ENCODE peak calls at places on chromosomes 1 and 21, in ten cellular contexts. A is GM12864; J is KG1; K is activated T-cell treated with anti-CD3 and anti-CD28 coated beads for 1 hour; Y is A549; P is memory B cell; X is putamen; O is EL; W is activated CD4-positive, alpha-beta memory T cell treated with anti-CD3 and anti-CD28 coated beads, Interleukin-2, amount 10 ng/mL, durations not matched to agents 7 days and 5 days; Q is right lobe of liver. D is an unnamed sample.

GRCh38 chr21:37749132-37749531 is 167.1 kb downstream of the KCNJ6 start:
- DNase-seq in P (no peak), X (no peak), Q (no peak), K (no peak), J (no peak), A (no peak), Y (no peak), O (no peak), W (no peak), D (no peak)

GRCh38 chr21:26843912-26844257 is 1.3 kb downstream of the ADAMTS1 start:
- DNase-seq in Q (no peak), A (no peak), X (no peak), P (no peak), O (peak), Y (peak), K (no peak), J (peak), W (no peak), D (peak)

GRCh38 chr1:236759252-236759859 is 35.7 kb upstream of the MTR start:
- DNase-seq in P (peak), X (peak), Y (peak), W (no peak), O (peak), J (peak), Q (no peak), A (no peak), K (no peak), D (peak)

GRCh38 chr1:2528016-2528415 is 1.6 kb upstream of the PANK4 start:
- DNase-seq in K (no peak), X (no peak), P (no peak), Y (no peak), J (no peak), Q (peak), A (no peak), W (no peak), O (no peak), D (no peak)

GRCh38 chr1:53047737-53048344 is 14.2 kb upstream of the PODN start:
- DNase-seq in X (no peak), O (peak), Q (no peak), A (no peak), Y (no peak), J (no peak), W (no peak), P (no peak), K (no peak), D (peak)

GRCh38 chr1:109864960-109865611 is 45.6 kb upstream of the CSF1 start:
- DNase-seq in X (no peak), A (no peak), Q (peak), W (no peak), P (no peak), Y (no peak), J (no peak), K (no peak), O (peak), D (peak)

GRCh38 chr1:65170511-65171142 is 22.6 kb downstream of the AK4 start:
- DNase-seq in A (no peak), K (no peak), W (no peak), X (no peak), Q (peak), O (no peak), P (no peak), Y (no peak), J (peak), D (peak)

GRCh38 chr1:27381976-27382762 is 964 bp downstream of the CD164L2 start:
- DNase-seq in J (no peak), Y (no peak), A (no peak), W (no peak), X (no peak), O (no peak), P (no peak), K (no peak), Q (no peak), D (no peak)

GRCh38 chr1:200041337-200042118 is 14.0 kb downstream of the NR5A2 start:
- DNase-seq in O (no peak), K (no peak), A (no peak), P (no peak), Q (no peak), J (no peak), Y (no peak), W (no peak), X (no peak), D (no peak)

GRCh38 chr1:160354388-160354985 is 11.3 kb downstream of the NCSTN start:
- DNase-seq in A (no peak), Q (no peak), P (peak), K (no peak), O (peak), X (no peak), J (no peak), W (no peak), Y (peak), D (peak)

GRCh38 chr1:20124451-20125057 is 5.2 kb upstream of the PLA2G2D start:
- DNase-seq in Y (peak), X (no peak), P (no peak), J (no peak), W (no peak), A (no peak), K (no peak), Q (no peak), O (peak), D (peak)

GRCh38 chr1:65812065-65812464 is 19.4 kb downstream of the PDE4B start:
- DNase-seq in Q (no peak), P (no peak), J (peak), W (peak), Y (no peak), X (peak), A (peak), O (peak), K (no peak), D (peak)

GRCh38 chr1:168136709-168137514 is at the start of gene GPR161:
- DNase-seq in W (peak), O (peak), P (peak), X (no peak), K (no peak), Q (no peak), Y (peak), A (no peak), J (no peak), D (peak)

GRCh38 chr1:232927722-232928505 is 22.5 kb upstream of the NTPCR start:
- DNase-seq in W (no peak), P (no peak), A (no peak), Y (no peak), K (no peak), X (no peak), O (no peak), Q (no peak), J (no peak), D (no peak)

GRCh38 chr1:84619383-84620093 is 45.3 kb upstream of the CTBS start:
- DNase-seq in Q (no peak), Y (peak), A (no peak), P (no peak), K (no peak), O (peak), X (peak), W (no peak), J (no peak), D (peak)

GRCh38 chr1:107135466-107135865 is 5.4 kb upstream of the NTNG1 start:
- DNase-seq in O (peak), W (peak), P (peak), K (no peak), Y (no peak), X (no peak), A (no peak), J (no peak), Q (no peak), D (peak)

GRCh38 chr1:16183157-16183556 is 27.3 kb upstream of the EPHA2 start:
- DNase-seq in X (no peak), J (no peak), P (no peak), A (no peak), Q (peak), K (no peak), Y (peak), O (no peak), W (no peak), D (peak)

GRCh38 chr1:55384589-55385136 is 169.5 kb upstream of the USP24 start:
- DNase-seq in X (no peak), Q (no peak), O (no peak), P (no peak), J (no peak), K (no peak), Y (no peak), A (no peak), W (no peak), D (no peak)

GRCh38 chr1:18748435-18748834 is 111.0 kb downstream of the TAS1R2 start:
- DNase-seq in X (no peak), A (no peak), O (no peak), K (no peak), W (no peak), P (no peak), J (no peak), Y (no peak), Q (no peak), D (no peak)

GRCh38 chr1:88922214-88922613 is 30.8 kb upstream of the GTF2B start:
- DNase-seq in X (no peak), A (no peak), P (no peak), K (no peak), Y (no peak), Q (no peak), J (no peak), O (no peak), W (no peak), D (no peak)

GRCh38 chr1:49841767-49842166 is 182.0 kb downstream of the AGBL4 start:
- DNase-seq in Q (no peak), X (no peak), A (no peak), O (no peak), K (no peak), J (no peak), W (no peak), P (no peak), Y (no peak), D (no peak)

GRCh38 chr1:183239793-183240625 is 53.9 kb downstream of the LAMC2 start:
- DNase-seq in K (no peak), O (no peak), W (no peak), P (no peak), X (no peak), J (no peak), A (no peak), Y (no peak), Q (no peak), D (peak)

GRCh38 chr1:168843950-168844349 is 114.9 kb upstream of the DPT start:
- DNase-seq in Q (no peak), A (no peak), J (no peak), W (no peak), Y (no peak), P (no peak), X (peak), K (no peak), O (no peak), D (peak)

GRCh38 chr1:193355179-193355578 is 168.8 kb upstream of the B3GALT2 start:
- DNase-seq in Q (no peak), W (no peak), O (peak), X (no peak), A (no peak), P (no peak), J (no peak), K (no peak), Y (peak), D (peak)

GRCh38 chr1:46649764-46650163 is 18.4 kb downstream of the ATPAF1 start:
- DNase-seq in O (no peak), A (no peak), X (no peak), J (no peak), Y (no peak), K (no peak), Q (no peak), W (no peak), P (no peak), D (no peak)

GRCh38 chr1:54307305-54307704 is 98.9 kb downstream of the SSBP3 start:
- DNase-seq in X (no peak), J (no peak), Y (no peak), P (no peak), A (no peak), Q (no peak), K (no peak), O (no peak), W (no peak), D (no peak)

GRCh38 chr1:158077366-158078256 is 84.2 kb downstream of the KIRREL1 start:
- DNase-seq in A (no peak), X (no peak), O (no peak), W (no peak), Q (no peak), K (no peak), J (no peak), Y (no peak), P (no peak), D (no peak)

GRCh38 chr1:241532173-241532553 is at the start of gene KMO:
- DNase-seq in Q (peak), P (peak), K (no peak), J (no peak), A (no peak), Y (no peak), O (peak), X (no peak), W (no peak), D (peak)

GRCh38 chr1:106798991-106799390 is 257.5 kb upstream of the PRMT6 start:
- DNase-seq in J (no peak), W (no peak), X (no peak), K (no peak), O (peak), A (no peak), Q (no peak), Y (no peak), P (no peak), D (peak)

GRCh38 chr21:37658121-37658993 is 257.9 kb downstream of the KCNJ6 start:
- DNase-seq in A (no peak), O (no peak), K (no peak), W (no peak), P (no peak), Q (no peak), Y (no peak), J (no peak), X (no peak), D (no peak)

GRCh38 chr21:29939859-29940245 is at the start of gene GRIK1:
- DNase-seq in Q (no peak), A (no peak), K (no peak), Y (no peak), P (no peak), J (no peak), W (no peak), X (no peak), O (no peak), D (peak)

D was measured in GM23248.